ENCODE peak calls at places on chromosomes 5 and 9, in five cellular contexts. Q, U, A, F and C are unnamed samples.

GRCh38 chr5:137778772-137779564 is 24.8 kb upstream of the HNRNPA0 start:
- DNase-seq in Q (no peak), U (no peak), A (no peak), F (no peak), C (no peak)

GRCh38 chr9:71504636-71505035 is 263.7 kb downstream of the CEMIP2 start:
- DNase-seq in Q (no peak), U (no peak), A (no peak), F (no peak), C (no peak)

GRCh38 chr9:114606597-114607207 is 4.4 kb upstream of the TMEM268 start:
- DNase-seq in Q (no peak), U (peak), A (no peak), F (peak), C (peak)

GRCh38 chr5:56440871-56441740 is 208.0 kb upstream of the ANKRD55 start:
- DNase-seq in Q (no peak), U (no peak), A (peak), F (peak), C (no peak)

GRCh38 chr5:141094481-141095262 is at the start of gene PCDHB2:
- DNase-seq in Q (no peak), U (peak), A (peak), F (no peak), C (no peak)

GRCh38 chr5:132100672-132101261 is 27.2 kb downstream of the CSF2 start:
- DNase-seq in Q (no peak), U (no peak), A (no peak), F (no peak), C (no peak)

GRCh38 chr9:114278881-114279570 is 43.9 kb upstream of the ORM1 start:
- DNase-seq in Q (peak), U (peak), A (peak), F (no peak), C (peak)

GRCh38 chr5:172793577-172794488 is 22.8 kb upstream of the DUSP1 start:
- DNase-seq in Q (no peak), U (peak), A (no peak), F (peak), C (peak)

GRCh38 chr9:21533597-21533996 is 51.5 kb upstream of the IFNE start:
- DNase-seq in Q (no peak), U (no peak), A (no peak), F (no peak), C (no peak)

GRCh38 chr9:69395718-69396117 is 70.7 kb downstream of the ENTREP1 start:
- DNase-seq in Q (no peak), U (no peak), A (no peak), F (no peak), C (no peak)

GRCh38 chr9:123375725-123376132 is 19.7 kb downstream of the CRB2 start:
- DNase-seq in Q (peak), U (peak), A (no peak), F (no peak), C (no peak)

GRCh38 chr5:81748556-81748955 is 2.3 kb downstream of the SSBP2 start:
- DNase-seq in Q (no peak), U (no peak), A (no peak), F (no peak), C (no peak)

GRCh38 chr9:108469654-108470053 is 386.1 kb downstream of the ACTL7B start:
- DNase-seq in Q (no peak), U (no peak), A (no peak), F (peak), C (no peak)

GRCh38 chr9:27528886-27529315 is 713 bp downstream of the MOB3B start:
- DNase-seq in Q (peak), U (peak), A (peak), F (peak), C (peak)

GRCh38 chr5:72106922-72107873 is at the start of gene MAP1B:
- DNase-seq in Q (peak), U (peak), A (peak), F (no peak), C (no peak)
- TF ChIP-seq POLR2A in Q (peak), U (no peak), A (no peak), F (no peak), C (no peak)

GRCh38 chr5:16994576-16994975 is 58.5 kb upstream of the MYO10 start:
- DNase-seq in Q (no peak), U (no peak), A (no peak), F (no peak), C (no peak)
- H3K27ac ChIP-seq in Q (no peak), U (no peak), A (no peak), F (no peak), C (no peak)

GRCh38 chr9:132409828-132410528 is at the start of gene CFAP77:
- DNase-seq in Q (peak), U (peak), A (no peak), F (peak), C (no peak)
- TF ChIP-seq POLR2A in Q (no peak), U (no peak), A (no peak), F (no peak), C (no peak)

GRCh38 chr5:113161806-113162205 is 185.2 kb downstream of the DCP2 start:
- DNase-seq in Q (no peak), U (peak), A (peak), F (no peak), C (no peak)
- H3K27ac ChIP-seq in Q (no peak), U (peak), A (peak), F (no peak), C (no peak)

GRCh38 chr5:76548525-76549229 is 74.5 kb downstream of the F2RL2 start:
- DNase-seq in Q (no peak), U (no peak), A (peak), F (no peak), C (no peak)

GRCh38 chr5:76545184-76545583 is 78.0 kb downstream of the F2RL2 start:
- DNase-seq in Q (no peak), U (no peak), A (no peak), F (no peak), C (no peak)

GRCh38 chr5:76547891-76548524 is 75.2 kb downstream of the F2RL2 start:
- DNase-seq in Q (no peak), U (no peak), A (no peak), F (no peak), C (no peak)

GRCh38 chr5:76546497-76547102 is 76.6 kb downstream of the F2RL2 start:
- DNase-seq in Q (no peak), U (no peak), A (no peak), F (no peak), C (no peak)

DNA sequence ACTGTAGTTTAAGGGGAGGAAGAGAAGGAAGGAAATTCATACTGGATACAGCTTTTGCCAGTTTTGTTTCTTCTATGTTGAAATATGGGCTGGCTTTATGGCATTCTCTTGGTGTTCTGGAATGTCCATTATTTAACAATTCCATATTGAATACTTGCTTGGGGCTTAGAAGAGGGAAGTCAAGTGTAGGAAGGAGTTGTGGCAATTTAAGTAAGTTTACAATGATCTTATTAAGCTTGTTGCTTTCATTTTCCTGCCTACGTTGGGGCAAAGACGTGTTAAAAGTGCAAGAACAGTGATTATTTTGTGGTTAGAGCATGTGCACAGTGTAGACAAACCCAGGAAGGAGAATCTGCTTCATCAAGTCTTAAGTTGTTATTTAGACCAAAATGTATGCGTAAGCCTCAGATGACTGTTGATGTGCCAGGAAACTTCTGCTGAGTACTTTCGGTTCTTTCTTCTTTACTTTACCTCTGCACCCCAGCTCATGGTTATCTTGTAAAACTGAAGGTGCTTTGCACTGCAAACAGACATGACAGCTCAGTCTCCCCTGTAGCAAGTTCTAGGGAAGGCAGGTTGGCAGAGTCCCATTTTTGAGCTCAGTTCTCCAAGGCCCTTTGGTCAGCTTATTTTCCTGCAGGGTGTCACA is 75.8 kb downstream of the F2RL2 start:
- DNase-seq in Q (no peak), U (no peak), A (peak), F (no peak), C (no peak)
- TF ChIP-seq POLR2A in Q (no peak), U (no peak), A (no peak), F (peak), C (peak)

GRCh38 chr9:134437417-134438203 is 111.4 kb downstream of the RXRA start:
- DNase-seq in Q (no peak), U (peak), A (no peak), F (peak), C (peak)
- H3K27ac ChIP-seq in Q (peak), U (peak), A (peak), F (peak), C (peak)

GRCh38 chr9:129822825-129823162 is 1.1 kb downstream of the TOR1A start:
- DNase-seq in Q (no peak), U (peak), A (no peak), F (peak), C (no peak)

GRCh38 chr9:129826344-129826743 is 2.4 kb upstream of the TOR1A start:
- DNase-seq in Q (no peak), U (no peak), A (no peak), F (no peak), C (no peak)

GRCh38 chr9:129826759-129827158 is 2.8 kb upstream of the TOR1A start:
- DNase-seq in Q (no peak), U (no peak), A (no peak), F (no peak), C (no peak)

GRCh38 chr9:129823934-129824601 is at the start of gene TOR1A:
- DNase-seq in Q (peak), U (peak), A (peak), F (peak), C (peak)

DNA sequence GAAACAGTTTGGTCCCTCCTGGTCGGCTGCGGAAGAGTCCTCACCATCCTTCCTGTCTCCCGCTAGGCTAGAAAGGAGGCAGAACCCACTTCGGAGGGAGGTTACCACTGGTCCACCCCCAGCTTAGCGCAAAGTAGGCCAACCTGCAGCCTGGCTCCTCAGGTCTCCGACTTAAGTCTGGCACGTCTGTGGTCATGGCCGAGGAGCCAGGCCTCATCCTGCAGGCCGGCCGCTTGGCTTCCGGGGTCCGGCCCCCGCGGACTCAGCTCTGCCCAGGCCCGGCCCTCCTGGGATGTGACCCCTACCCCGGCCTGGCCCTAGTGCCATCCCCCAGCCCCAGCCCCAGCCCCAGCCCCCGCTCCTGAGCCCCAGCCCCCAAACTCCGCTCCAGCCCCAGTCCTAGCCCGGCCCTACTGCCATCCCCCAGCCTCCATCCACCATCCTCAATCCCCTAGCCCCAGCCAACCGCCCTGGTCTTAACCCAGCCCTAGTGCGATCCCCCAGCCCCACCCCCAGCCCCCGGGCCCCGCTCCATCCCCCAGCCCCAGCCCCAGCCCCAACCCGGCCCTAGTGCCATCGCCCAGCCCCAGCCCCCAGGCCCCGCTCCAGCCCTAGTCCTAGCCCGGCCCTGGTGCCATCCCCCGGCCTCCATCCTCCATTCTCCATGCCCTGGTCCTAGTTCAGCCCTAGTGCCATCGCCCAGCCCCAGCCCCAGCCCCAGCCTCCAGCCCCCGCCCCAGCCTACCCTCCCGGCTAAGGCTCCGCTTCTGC is 588 bp downstream of the TOR1A start:
- DNase-seq in Q (no peak), U (peak), A (no peak), F (no peak), C (peak)
- TF ChIP-seq POLR2A in Q (no peak), U (no peak), A (no peak), F (no peak), C (no peak)

GRCh38 chr9:96442491-96442890 is 7.5 kb upstream of the HABP4 start:
- DNase-seq in Q (no peak), U (no peak), A (no peak), F (no peak), C (no peak)
- H3K27ac ChIP-seq in Q (no peak), U (no peak), A (no peak), F (no peak), C (no peak)